ENCODE peak calls at places on chromosome 13, in nine cellular contexts. D is skeletal muscle cell, R is sigmoid colon, N is endothelial cell, Z is neural crest cell, Y is T-helper 17 cell, F is IMR-90, S is NCI-H510A treated with DMSO at 0.1 percent for 48 hours, W is T1000. G is an unnamed sample.

GRCh38 chr13:100349594-100349993 is 239.0 kb downstream of the GGACT start:
- DNase-seq in W (no peak), N (no peak), F (no peak), Z (no peak), D (no peak), Y (no peak), R (no peak), S (no peak), G (no peak)

GRCh38 chr13:37001921-37002250 is 1.3 kb downstream of the EXOSC8 start:
- DNase-seq in Z (no peak), D (no peak), F (no peak), R (no peak), W (no peak), Y (no peak), N (no peak), S (no peak), G (no peak)

GRCh38 chr13:47945738-47946137 is 55.3 kb downstream of the SUCLA2 start:
- DNase-seq in S (no peak), Z (no peak), Y (no peak), F (peak), D (peak), W (no peak), N (no peak), R (no peak), G (no peak)

GRCh38 chr13:45362939-45363338 is 22.0 kb upstream of the TPT1 start:
- DNase-seq in S (no peak), F (no peak), D (no peak), Y (no peak), W (no peak), R (no peak), N (no peak), Z (no peak), G (no peak)

GRCh38 chr13:109871018-109871370 is 84.6 kb upstream of the IRS2 start:
- DNase-seq in N (no peak), Y (no peak), Z (no peak), S (no peak), F (peak), R (no peak), D (no peak), W (no peak), G (no peak)

GRCh38 chr13:78370231-78370630 is 233.1 kb downstream of the POU4F1 start:
- DNase-seq in S (no peak), R (no peak), N (no peak), W (no peak), Y (no peak), F (no peak), Z (no peak), D (no peak), G (no peak)

GRCh38 chr13:71770710-71771109 is 96.3 kb downstream of the DACH1 start:
- DNase-seq in Y (no peak), R (no peak), D (no peak), W (no peak), N (no peak), S (no peak), Z (no peak), F (no peak), G (no peak)

GRCh38 chr13:28043224-28043623 is 54.7 kb upstream of the URAD start:
- DNase-seq in D (no peak), Y (no peak), S (no peak), N (no peak), Z (no peak), F (no peak), W (no peak), R (no peak), G (no peak)

GRCh38 chr13:34913040-34913439 is 29.0 kb upstream of the NBEA start:
- DNase-seq in R (no peak), W (no peak), S (peak), Y (no peak), F (no peak), D (no peak), N (peak), Z (no peak), G (no peak)

GRCh38 chr13:110400786-110401533 is 93.9 kb downstream of the COL4A2 start:
- DNase-seq in D (peak), Y (no peak), N (no peak), W (no peak), F (peak), S (no peak), R (no peak), Z (no peak), G (no peak)

GRCh38 chr13:27968316-27969072 is 621 bp downstream of the CDX2 start:
- DNase-seq in R (no peak), F (no peak), D (no peak), Y (no peak), S (peak), Z (no peak), W (no peak), N (no peak), G (no peak)

GRCh38 chr13:48783181-48783630 is 129.5 kb downstream of the CYSLTR2 start:
- DNase-seq in D (peak), F (peak), N (no peak), Z (no peak), S (peak), Y (no peak), R (peak), W (peak), G (no peak)

GRCh38 chr13:45219938-45220375 is 19.1 kb upstream of the KCTD4 start:
- DNase-seq in W (no peak), N (no peak), Z (no peak), D (no peak), F (peak), R (no peak), S (no peak), Y (no peak), G (no peak)

GRCh38 chr13:84896128-84896527 is 903.1 kb downstream of the SLITRK6 start:
- DNase-seq in R (no peak), W (no peak), D (peak), F (peak), N (peak), Y (no peak), S (peak), Z (peak), G (peak)

GRCh38 chr13:28387740-28388501 is 107.0 kb downstream of the FLT1 start:
- DNase-seq in D (no peak), R (no peak), Z (no peak), F (no peak), W (no peak), Y (no peak), N (no peak), S (no peak), G (no peak)

GRCh38 chr13:51101636-51102218 is 9.3 kb downstream of the C13orf42 start:
- DNase-seq in N (no peak), F (no peak), W (no peak), S (no peak), R (no peak), Y (no peak), Z (no peak), D (no peak), G (no peak)

GRCh38 chr13:58908019-58908679 is 1255.6 kb downstream of the DIAPH3 start:
- DNase-seq in N (no peak), R (no peak), S (no peak), Z (no peak), W (no peak), F (no peak), D (no peak), Y (no peak), G (no peak)

GRCh38 chr13:38872693-38873092 is 117.9 kb downstream of the STOML3 start:
- DNase-seq in W (no peak), R (peak), Y (no peak), N (peak), F (peak), D (no peak), S (no peak), Z (peak), G (no peak)

GRCh38 chr13:30235206-30235605 is 72.1 kb downstream of the KATNAL1 start:
- DNase-seq in W (no peak), S (no peak), D (no peak), Y (no peak), R (no peak), N (no peak), Z (no peak), F (no peak), G (no peak)

GRCh38 chr13:94706854-94707399 is 5.4 kb downstream of the SOX21 start:
- DNase-seq in W (no peak), F (no peak), Z (peak), S (no peak), Y (no peak), N (no peak), D (no peak), R (no peak), G (no peak)